ENCODE peak calls at places on chromosomes 16 and 17, in four cellular contexts. O, C, Z and X are unnamed samples.

GRCh38 chr16:85626191-85626951 is 13.2 kb downstream of the GSE1 start:
- DNase-seq in O (no peak), C (no peak), Z (no peak), X (no peak)

GRCh38 chr17:2084129-2084765 is 29.3 kb downstream of the HIC1 start:
- DNase-seq in O (peak; percentile 92), C (no peak), Z (peak; percentile 85), X (peak; percentile 82)

GRCh38 chr16:87492241-87492635 is 586 bp downstream of the ZCCHC14 start:
- DNase-seq in O (peak; percentile 21), C (no peak), Z (no peak), X (no peak)

GRCh38 chr16:88999457-89000206 is 22.6 kb upstream of the CBFA2T3 start:
- DNase-seq in O (peak; percentile 21), C (no peak), Z (no peak), X (no peak)

GRCh38 chr16:4032768-4033167 is 83.5 kb downstream of the ADCY9 start:
- DNase-seq in O (peak; percentile 58), C (no peak), Z (peak; percentile 74), X (peak; percentile 81)

GRCh38 chr17:64148017-64148631 is 18.2 kb upstream of the ERN1 start:
- DNase-seq in O (peak; percentile 23), C (no peak), Z (no peak), X (no peak)

GRCh38 chr16:56851671-56852400 is 13.2 kb upstream of the SLC12A3 start:
- DNase-seq in O (peak; percentile 60), C (no peak), Z (peak; percentile 36), X (no peak)

GRCh38 chr17:164536-165235 is 16.8 kb downstream of the DOC2B start:
- DNase-seq in O (peak; percentile 54), C (no peak), Z (no peak), X (peak; percentile 52)

GRCh38 chr16:57039148-57039812 is 49.9 kb downstream of the NLRC5 start:
- DNase-seq in O (peak; percentile 58), C (no peak), Z (no peak), X (no peak)

GRCh38 chr17:82828875-82829487 is 10.8 kb downstream of the ZNF750 start:
- DNase-seq in O (no peak), C (no peak), Z (no peak), X (peak; percentile 13)

GRCh38 chr16:29926675-29927522 is 873 bp upstream of the KCTD13 start:
- DNase-seq in O (peak; percentile 69), C (no peak), Z (no peak), X (no peak)

GRCh38 chr17:5971969-5972368 is 98.2 kb upstream of the WSCD1 start:
- DNase-seq in O (no peak), C (no peak), Z (no peak), X (peak; percentile 1)

GRCh38 chr17:48671697-48672171 is 45.6 kb upstream of the HOXB9 start:
- DNase-seq in O (peak; percentile 87), C (peak; percentile 65), Z (peak; percentile 80), X (peak; percentile 70)

GRCh38 chr17:21358682-21359482 is 17.3 kb upstream of the KCNJ12 start:
- DNase-seq in O (peak; percentile 75), C (no peak), Z (no peak), X (no peak)

GRCh38 chr17:76086384-76086783 is 7.4 kb downstream of the ZACN start:
- DNase-seq in O (no peak), C (no peak), Z (no peak), X (no peak)

GRCh38 chr16:27382187-27382855 is 19.7 kb upstream of the IL21R start:
- DNase-seq in O (no peak), C (no peak), Z (no peak), X (no peak)

GRCh38 chr16:24364596-24364995 is 108.5 kb downstream of the CACNG3 start:
- DNase-seq in O (no peak), C (no peak), Z (no peak), X (no peak)

DNA sequence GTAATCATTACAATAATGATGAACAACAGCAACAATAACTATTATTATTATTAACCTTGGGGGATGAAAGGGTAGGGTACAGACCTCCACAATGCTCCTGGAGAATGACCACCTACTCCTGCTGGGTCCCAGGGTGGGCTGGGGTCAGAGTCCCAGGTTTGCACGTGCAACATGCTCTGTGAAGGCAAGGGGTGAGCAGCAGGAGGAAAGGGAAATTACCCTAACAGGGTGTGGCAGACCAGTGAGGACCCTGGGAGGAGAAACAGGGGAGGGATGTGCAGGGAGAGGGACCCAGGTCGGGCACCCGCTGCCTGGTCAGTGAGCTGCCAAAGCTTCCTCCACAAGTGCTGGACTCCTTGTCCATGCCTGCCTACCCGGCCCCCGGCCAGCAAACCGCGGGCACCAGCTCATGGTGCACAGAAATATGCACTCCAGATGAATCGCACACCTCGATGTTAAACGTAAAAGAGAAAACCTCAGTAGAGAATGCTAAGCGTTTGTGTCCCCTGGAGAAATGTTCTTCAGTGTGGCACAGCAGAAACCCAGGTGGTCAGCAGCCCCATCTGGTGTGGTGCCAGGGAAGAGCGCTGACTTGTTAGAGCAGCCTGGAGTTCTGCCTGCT is 767.1 kb downstream of the KCNJ18 start:
- DNase-seq in O (no peak), C (no peak), Z (no peak), X (no peak)
- H3K9me3 ChIP-seq in O (no peaks in the 10 kb centered on the region), C (peaks cover 5% of the 10 kb centered on the region), Z (peaks cover 4% of the 10 kb centered on the region), X (peaks cover 55% of the 10 kb centered on the region)

GRCh38 chr17:4947010-4947410 is 1.3 kb downstream of the PFN1 start:
- DNase-seq in O (peak; percentile 47), C (no peak), Z (no peak), X (no peak)
- H3K36me3 ChIP-seq in O (peaks cover 11% of the 10 kb centered on the region), C (no peaks in the 10 kb centered on the region), Z (peaks cover 44% of the 10 kb centered on the region), X (no peaks in the 10 kb centered on the region)

GRCh38 chr16:35414563-35414962 is 1955.2 kb downstream of the TP53TG3F start:
- DNase-seq in O (no peak), C (no peak), Z (no peak), X (no peak)

GRCh38 chr16:35414139-35414538 is 1954.7 kb downstream of the TP53TG3F start:
- DNase-seq in O (no peak), C (no peak), Z (no peak), X (no peak)

GRCh38 chr16:35409503-35409902 is 1950.1 kb downstream of the TP53TG3F start:
- DNase-seq in O (no peak), C (no peak), Z (no peak), X (no peak)

GRCh38 chr16:35411156-35411555 is 1951.7 kb downstream of the TP53TG3F start:
- DNase-seq in O (no peak), C (no peak), Z (no peak), X (no peak)

GRCh38 chr16:35410438-35410837 is 1951.0 kb downstream of the TP53TG3F start:
- DNase-seq in O (no peak), C (no peak), Z (no peak), X (no peak)
- H3K9me3 ChIP-seq in O (no peaks in the 10 kb centered on the region), C (peaks cover 8% of the 10 kb centered on the region), Z (peaks cover 9% of the 10 kb centered on the region), X (peaks cover 58% of the 10 kb centered on the region)

GRCh38 chr16:11907160-11907970 is 8.4 kb downstream of the GSPT1 start:
- DNase-seq in O (no peak), C (no peak), Z (no peak), X (no peak)
- H3K36me3 ChIP-seq in O (no peaks in the 10 kb centered on the region), C (no peaks in the 10 kb centered on the region), Z (peaks cover 11% of the 10 kb centered on the region), X (no peaks in the 10 kb centered on the region)

GRCh38 chr17:15973834-15974233 is 25.7 kb downstream of the ZSWIM7 start:
- DNase-seq in O (peak; percentile 33), C (no peak), Z (no peak), X (no peak)

GRCh38 chr17:15971882-15972281 is 27.0 kb downstream of the ADORA2B start:
- DNase-seq in O (no peak), C (no peak), Z (no peak), X (no peak)

GRCh38 chr17:15971108-15971507 is 26.2 kb downstream of the ADORA2B start:
- DNase-seq in O (no peak), C (no peak), Z (no peak), X (no peak)

GRCh38 chr17:15973016-15973415 is 26.5 kb downstream of the ZSWIM7 start:
- DNase-seq in O (no peak), C (no peak), Z (no peak), X (no peak)

DNA sequence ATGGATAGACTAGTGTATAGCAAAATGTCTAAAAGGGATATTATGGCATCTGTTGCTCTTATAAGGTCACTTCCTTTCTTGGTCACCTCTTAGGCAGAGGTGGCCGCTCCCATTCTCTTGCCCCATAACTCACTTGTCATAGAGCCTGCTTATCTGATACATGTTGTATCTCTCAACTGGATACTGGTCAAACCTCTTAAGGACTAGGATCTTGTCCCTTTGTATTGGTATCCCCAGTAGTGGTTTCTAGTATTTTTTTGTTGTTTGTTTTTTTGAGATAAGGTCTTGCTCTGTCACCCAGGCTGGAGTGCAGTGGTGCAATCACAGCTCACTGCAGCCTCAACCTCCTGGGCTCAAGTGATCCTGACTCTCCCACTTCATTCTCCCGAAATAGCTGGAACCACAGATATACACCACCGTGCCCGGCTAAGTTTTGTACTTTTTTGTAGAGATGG is 27.0 kb downstream of the ZSWIM7 start:
- DNase-seq in O (no peak), C (no peak), Z (no peak), X (no peak)
- H3K9me3 ChIP-seq in O (no peaks in the 10 kb centered on the region), C (no peaks in the 10 kb centered on the region), Z (no peaks in the 10 kb centered on the region), X (no peaks in the 10 kb centered on the region)

GRCh38 chr17:4678448-4679026 is 25.4 kb downstream of the PELP1 start:
- DNase-seq in O (peak; percentile 94), C (no peak), Z (no peak), X (no peak)
- H3K36me3 ChIP-seq in O (peaks cover 9% of the 10 kb centered on the region), C (peaks cover 4% of the 10 kb centered on the region), Z (peaks cover 74% of the 10 kb centered on the region), X (no peaks in the 10 kb centered on the region)

GRCh38 chr16:73142995-73143394 is 95.1 kb upstream of the ZFHX3 start:
- DNase-seq in O (no peak), C (no peak), Z (no peak), X (no peak)

GRCh38 chr16:73140944-73141343 is 93.0 kb upstream of the ZFHX3 start:
- DNase-seq in O (no peak), C (no peak), Z (no peak), X (no peak)

GRCh38 chr16:73142069-73142880 is 94.3 kb upstream of the ZFHX3 start:
- DNase-seq in O (no peak), C (no peak), Z (no peak), X (peak; percentile 49)

GRCh38 chr16:73145166-73145565 is 97.2 kb upstream of the ZFHX3 start:
- DNase-seq in O (no peak), C (no peak), Z (no peak), X (no peak)

DNA sequence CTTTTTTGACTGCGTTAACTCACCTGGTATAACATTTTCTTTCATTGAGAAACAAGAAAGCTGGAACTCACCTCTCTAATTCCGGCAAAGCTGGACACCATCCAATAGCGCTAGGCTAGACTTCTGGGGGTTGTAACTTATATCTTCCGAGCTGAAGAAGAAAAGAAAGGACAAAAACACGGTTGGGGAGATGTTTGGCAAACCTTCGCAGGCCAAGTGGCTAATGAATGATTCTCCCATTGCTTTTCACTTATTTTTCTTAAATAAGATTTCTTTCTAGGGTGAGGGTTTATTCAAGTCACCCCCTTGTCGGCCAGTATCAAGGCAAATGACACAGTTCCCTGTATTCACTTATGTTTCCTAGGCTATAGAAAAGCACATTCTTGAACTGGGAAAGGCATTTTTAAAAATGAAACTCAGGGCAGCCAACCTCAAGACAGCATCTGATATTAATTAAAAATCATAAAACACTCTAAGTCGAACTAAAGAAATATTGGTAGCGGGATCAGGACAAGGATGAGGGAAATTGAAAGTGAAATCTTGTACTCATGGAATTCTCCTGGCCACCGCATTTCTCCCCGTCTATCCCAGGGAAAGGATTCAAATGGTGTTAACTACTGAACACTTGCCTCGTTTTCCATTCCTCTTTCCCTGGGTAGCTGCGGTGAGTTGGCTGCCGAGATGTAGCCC is 95.9 kb upstream of the ZFHX3 start:
- DNase-seq in O (peak; percentile 33), C (no peak), Z (no peak), X (no peak)
- H3K9me3 ChIP-seq in O (no peaks in the 10 kb centered on the region), C (no peaks in the 10 kb centered on the region), Z (no peaks in the 10 kb centered on the region), X (no peaks in the 10 kb centered on the region)

GRCh38 chr17:81703747-81704654 is 834 bp downstream of the MRPL12 start:
- DNase-seq in O (peak; percentile 62), C (no peak), Z (no peak), X (peak; percentile 33)
- H3K36me3 ChIP-seq in O (no peaks in the 10 kb centered on the region), C (no peaks in the 10 kb centered on the region), Z (peaks cover 61% of the 10 kb centered on the region), X (no peaks in the 10 kb centered on the region)

GRCh38 chr17:19618015-19618414 is 30.5 kb upstream of the ALDH3A2 start:
- DNase-seq in O (no peak), C (no peak), Z (no peak), X (no peak)
- H3K9me3 ChIP-seq in O (no peaks in the 10 kb centered on the region), C (peaks cover 32% of the 10 kb centered on the region), Z (peaks cover 18% of the 10 kb centered on the region), X (peaks cover 30% of the 10 kb centered on the region)